ENCODE peak calls at places on chromosomes 11 and 22, in six cellular contexts. T, V, L, A, J and P are unnamed samples.

GRCh38 chr11:73268671-73269271 is 3.4 kb upstream of the P2RY6 start:
- DNase-seq in T (no peak), V (no peak), L (no peak), A (no peak), J (no peak), P (no peak)

GRCh38 chr11:119688362-119688761 is 40.6 kb downstream of the NECTIN1 start:
- DNase-seq in T (no peak), V (no peak), L (no peak), A (no peak), J (no peak), P (no peak)

GRCh38 chr11:41306435-41306834 is 153.0 kb downstream of the LRRC4C start:
- DNase-seq in T (no peak), V (no peak), L (no peak), A (no peak), J (no peak), P (no peak)

GRCh38 chr11:66686801-66687750 is 9.4 kb upstream of the RBM4B start:
- DNase-seq in T (no peak), V (no peak), L (no peak), A (peak; percentile 19), J (no peak), P (no peak)

GRCh38 chr11:64232182-64233018 is 2.0 kb upstream of the VEGFB start:
- DNase-seq in T (no peak), V (no peak), L (peak; percentile 57), A (no peak), J (no peak), P (no peak)

GRCh38 chr11:35540526-35540925 is 15.1 kb upstream of the PAMR1 start:
- DNase-seq in T (no peak), V (no peak), L (no peak), A (no peak), J (no peak), P (peak; percentile 45)

GRCh38 chr11:128365044-128365443 is 222.3 kb downstream of the ETS1 start:
- DNase-seq in T (no peak), V (no peak), L (no peak), A (no peak), J (peak; percentile 12), P (peak; percentile 85)

GRCh38 chr22:35749808-35750207 is 32.1 kb downstream of the APOL5 start:
- DNase-seq in T (no peak), V (peak; percentile 79), L (no peak), A (no peak), J (no peak), P (no peak)

GRCh38 chr11:19077965-19078364 is 17.4 kb upstream of the MRGPRX2 start:
- DNase-seq in T (no peak), V (no peak), L (no peak), A (no peak), J (no peak), P (no peak)

GRCh38 chr11:26286472-26287066 is 45.4 kb upstream of the ANO3 start:
- DNase-seq in T (no peak), V (no peak), L (no peak), A (peak; percentile 47), J (peak; percentile 2), P (peak; percentile 37)

GRCh38 chr11:119085523-119085878 is 820 bp downstream of the HMBS start:
- DNase-seq in T (no peak), V (no peak), L (peak; percentile 83), A (peak; percentile 41), J (no peak), P (no peak)

DNA sequence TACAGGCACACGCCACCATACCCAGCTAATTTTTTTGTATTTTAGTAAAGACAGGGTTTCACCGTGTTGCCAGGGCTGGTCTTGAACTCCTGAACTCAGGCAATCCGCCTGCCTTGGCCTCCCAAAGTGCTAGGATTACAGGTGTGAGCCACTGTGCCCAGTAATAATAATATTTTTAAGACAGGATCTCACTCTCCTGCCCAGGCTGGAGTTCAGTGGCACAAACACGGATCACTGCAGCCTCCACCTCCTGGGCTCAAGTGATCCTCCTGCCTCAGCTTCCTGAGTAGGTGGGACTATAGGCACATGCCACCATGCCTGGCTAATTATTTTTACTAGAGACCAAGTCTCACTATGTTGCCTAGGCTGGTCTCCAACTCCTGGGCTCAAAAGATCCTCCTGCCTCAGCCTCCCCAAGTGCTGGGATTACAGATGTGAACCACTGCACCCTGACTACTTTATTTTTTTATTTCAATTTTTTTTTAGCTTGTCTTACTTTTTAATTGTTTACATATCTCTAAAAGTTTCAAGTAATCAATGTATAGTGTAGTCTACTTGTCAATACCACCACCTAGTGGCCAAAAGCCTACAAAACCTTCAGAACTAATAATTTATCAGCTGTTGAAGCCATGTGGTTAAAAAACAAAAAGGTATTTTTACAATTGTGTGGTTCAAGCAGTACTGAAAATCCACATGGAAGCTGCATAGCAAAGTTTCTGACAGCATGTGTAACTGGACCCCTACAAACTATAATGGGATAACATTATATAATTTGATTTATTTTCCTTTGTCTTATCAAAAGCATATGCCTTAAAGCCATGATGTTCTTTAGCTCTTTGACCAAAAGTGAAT is 10.4 kb downstream of the NARS2 start:
- DNase-seq in T (peak; percentile 28), V (peak; percentile 40), L (peak; percentile 41), A (peak; percentile 36), J (peak; percentile 60), P (peak; percentile 76)
- TF ChIP-seq SMC3 in T (peak; percentile 52), V (peak; percentile 65), L (peak; percentile 12), A (peak; percentile 43), J (peak; percentile 8), P (peak; percentile 73)

DNA sequence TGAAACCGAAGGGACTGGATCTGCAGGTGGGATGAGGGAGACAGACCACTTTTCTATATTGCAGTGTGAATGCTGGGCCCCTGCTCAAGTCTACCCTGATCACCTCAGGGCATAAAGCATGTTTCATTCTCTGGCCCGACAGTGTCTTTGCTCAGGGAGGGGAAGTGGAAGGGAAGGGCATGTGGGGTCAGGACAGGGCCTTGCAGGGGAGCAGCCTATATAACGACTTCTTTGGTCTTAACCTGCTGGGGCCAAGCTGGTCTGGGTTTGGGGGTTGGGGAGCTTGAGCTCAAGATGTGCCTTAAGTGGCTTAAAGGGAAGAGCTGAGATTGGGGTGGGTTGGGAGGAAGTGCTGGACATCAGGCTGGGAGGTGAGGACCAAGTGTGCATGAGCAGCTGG is 86.4 kb downstream of the GDPD4 start:
- DNase-seq in T (no peak), V (no peak), L (no peak), A (no peak), J (no peak), P (no peak)
- TF ChIP-seq SMC3 in T (no peak), V (no peak), L (no peak), A (no peak), J (no peak), P (no peak)

GRCh38 chr11:134578807-134579708 is 167.0 kb upstream of the B3GAT1 start:
- DNase-seq in T (no peak), V (no peak), L (peak; percentile 28), A (peak; percentile 64), J (peak; percentile 9), P (no peak)
- TF ChIP-seq SMC3 in T (no peak), V (no peak), L (peak; percentile 24), A (peak; percentile 40), J (peak; percentile 18), P (no peak)

DNA sequence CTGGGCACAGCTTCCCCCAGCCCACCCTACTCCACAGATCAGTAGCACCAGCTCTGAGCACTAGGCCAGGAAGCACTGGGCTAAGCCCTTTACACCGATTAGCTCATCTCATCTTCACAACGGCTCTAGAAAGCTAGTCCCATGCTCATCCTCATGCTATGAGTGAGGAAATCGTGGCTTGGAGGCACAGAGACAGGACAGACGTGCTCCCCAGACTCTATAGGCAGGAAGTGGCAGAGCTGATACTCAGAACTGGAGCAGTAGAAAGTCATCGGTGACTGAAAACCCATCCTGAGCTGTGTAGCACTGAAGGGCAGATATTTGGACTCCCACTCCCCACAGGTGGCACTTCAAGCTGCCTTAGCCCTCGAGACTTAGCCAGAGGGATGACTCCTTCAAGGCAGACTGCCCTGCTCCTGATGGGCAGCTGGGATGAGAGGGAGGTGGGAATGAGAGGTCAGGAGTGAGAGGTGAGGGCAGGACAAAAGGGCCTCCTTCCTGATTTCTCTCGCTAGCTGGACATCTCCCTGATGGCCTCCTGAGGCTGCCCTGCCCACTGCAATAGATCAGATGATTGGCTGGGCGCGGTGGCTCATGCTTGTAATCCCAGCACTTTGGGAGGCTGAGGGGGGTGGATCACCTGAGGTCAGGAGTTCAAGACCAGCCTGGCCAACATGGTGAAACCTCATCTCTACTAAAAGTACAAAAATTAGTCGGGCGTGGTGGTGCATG is 9.7 kb downstream of the CD5 start:
- DNase-seq in T (no peak), V (no peak), L (no peak), A (no peak), J (no peak), P (no peak)
- TF ChIP-seq SMC3 in T (no peak), V (no peak), L (no peak), A (no peak), J (no peak), P (no peak)

GRCh38 chr11:108963118-108963517 is 298.2 kb downstream of the DDX10 start:
- DNase-seq in T (no peak), V (no peak), L (no peak), A (no peak), J (no peak), P (no peak)
- TF ChIP-seq SMC3 in T (no peak), V (no peak), L (no peak), A (no peak), J (no peak), P (no peak)

GRCh38 chr11:14567064-14567651 is 47.0 kb upstream of the PSMA1 start:
- DNase-seq in T (no peak), V (no peak), L (no peak), A (no peak), J (no peak), P (no peak)

GRCh38 chr11:14566331-14567063 is 46.3 kb upstream of the PSMA1 start:
- DNase-seq in T (no peak), V (no peak), L (no peak), A (no peak), J (peak; percentile 80), P (no peak)

GRCh38 chr11:14565845-14566244 is 45.7 kb upstream of the PSMA1 start:
- DNase-seq in T (no peak), V (no peak), L (no peak), A (no peak), J (no peak), P (no peak)
- TF ChIP-seq SMC3 in T (no peak), V (no peak), L (no peak), A (no peak), J (no peak), P (no peak)